ENCODE peak calls at places on chromosomes 16 and 17, in six cellular contexts. N is body of pancreas; E is CD8-positive, alpha-beta T cell; L is heart left ventricle; G is lung; X is cardiac muscle cell. C is an unnamed sample.

GRCh38 chr17:75181608-75182318 is 996 bp downstream of the SUMO2 start:
- DNase-seq in E (no peak), L (no peak), G (no peak), N (no peak), X (peak; percentile 15), C (no peak)

GRCh38 chr16:1333854-1334719 is 642 bp downstream of the BAIAP3 start:
- DNase-seq in G (no peak), E (no peak), X (no peak), L (no peak), N (no peak), C (no peak)

GRCh38 chr16:9328386-9328785 is 236.9 kb downstream of the HAPSTR1 start:
- DNase-seq in L (no peak), N (no peak), X (no peak), E (no peak), G (no peak), C (no peak)

GRCh38 chr16:80993293-80993691 is 13.4 kb downstream of the CMC2 start:
- DNase-seq in N (peak; percentile 45), G (no peak), L (no peak), X (peak; percentile 73), E (no peak), C (no peak)

GRCh38 chr16:46830417-46830901 is 521 bp downstream of the C16orf87 start:
- DNase-seq in E (no peak), X (peak; percentile 62), L (no peak), N (peak; percentile 41), G (no peak), C (no peak)

GRCh38 chr17:16936536-16937310 is 35.2 kb downstream of the TNFRSF13B start:
- DNase-seq in L (no peak), N (no peak), E (no peak), X (no peak), G (no peak), C (no peak)

GRCh38 chr17:46895171-46895570 is 27.8 kb upstream of the GOSR2 start:
- DNase-seq in E (no peak), L (no peak), X (no peak), N (no peak), G (no peak), C (no peak)

GRCh38 chr17:32755045-32755805 is 121.7 kb downstream of the MYO1D start:
- DNase-seq in N (no peak), E (no peak), L (no peak), X (peak; percentile 21), G (no peak), C (no peak)

GRCh38 chr17:694239-694638 is 20.4 kb downstream of the VPS53 start:
- DNase-seq in N (no peak), L (no peak), G (no peak), E (no peak), X (no peak), C (no peak)

GRCh38 chr16:58492735-58493134 is 7.2 kb upstream of the NDRG4 start:
- DNase-seq in G (no peak), N (no peak), L (peak; percentile 23), E (no peak), X (no peak), C (no peak)
- H3K4me1 ChIP-seq in G (no peaks in the 10 kb centered on the region), N (peaks cover 7% of the 10 kb centered on the region), L (peaks cover 27% of the 10 kb centered on the region), E (peaks cover 3% of the 10 kb centered on the region), X (no peaks in the 10 kb centered on the region), C (peaks cover 7% of the 10 kb centered on the region)

DNA sequence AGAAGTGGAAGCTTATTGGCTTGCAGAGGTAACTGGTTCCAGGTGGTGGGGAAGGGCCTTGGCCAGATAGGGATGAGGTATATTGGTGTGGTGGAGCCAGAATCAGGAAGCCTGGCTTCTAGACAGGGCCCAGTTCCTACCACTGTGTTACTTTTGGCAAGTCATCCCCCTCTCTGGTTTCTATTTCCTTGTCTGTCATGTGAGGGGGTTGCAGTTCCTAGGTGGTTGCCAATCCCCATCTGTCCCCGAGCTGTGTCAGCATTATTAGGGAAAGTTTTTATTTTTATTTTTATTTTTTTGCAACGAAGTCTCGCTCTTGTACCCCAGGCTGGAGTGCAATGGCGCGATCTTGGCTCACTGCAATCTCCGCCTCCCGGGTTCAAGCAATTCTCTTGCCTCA is 3.0 kb downstream of the SMCR8 start:
- DNase-seq in X (no peak), L (no peak), E (no peak), G (no peak), N (no peak), C (no peak)
- H3K4me1 ChIP-seq in X (peaks cover 17% of the 10 kb centered on the region), L (peaks cover 57% of the 10 kb centered on the region), E (peaks cover 71% of the 10 kb centered on the region), G (peaks cover 8% of the 10 kb centered on the region), N (peaks cover 65% of the 10 kb centered on the region), C (peaks cover 59% of the 10 kb centered on the region)

GRCh38 chr17:2621241-2621640 is 27.8 kb downstream of the PAFAH1B1 start:
- DNase-seq in E (no peak), N (no peak), L (no peak), G (no peak), X (no peak), C (no peak)

GRCh38 chr17:2624292-2624731 is 30.9 kb downstream of the PAFAH1B1 start:
- DNase-seq in X (no peak), L (no peak), N (no peak), G (no peak), E (no peak), C (no peak)
- H3K4me1 ChIP-seq in X (peaks cover 5% of the 10 kb centered on the region), L (peaks cover 22% of the 10 kb centered on the region), N (no peaks in the 10 kb centered on the region), G (peaks cover 12% of the 10 kb centered on the region), E (peaks cover 28% of the 10 kb centered on the region), C (peaks cover 22% of the 10 kb centered on the region)

GRCh38 chr17:50064253-50064991 is 8.5 kb downstream of the ITGA3 start:
- DNase-seq in E (no peak), L (peak; percentile 78), X (peak; percentile 56), N (no peak), G (peak; percentile 72), C (peak; percentile 79)

GRCh38 chr17:50065056-50065455 is 9.1 kb downstream of the ITGA3 start:
- DNase-seq in N (no peak), L (no peak), G (no peak), E (no peak), X (no peak), C (no peak)

GRCh38 chr17:50060951-50061712 is 5.2 kb downstream of the ITGA3 start:
- DNase-seq in E (no peak), X (peak; percentile 91), G (peak; percentile 91), L (peak; percentile 95), N (peak; percentile 65), C (peak; percentile 89)

GRCh38 chr17:50063516-50064252 is 7.8 kb downstream of the ITGA3 start:
- DNase-seq in G (no peak), X (no peak), E (no peak), L (no peak), N (no peak), C (no peak)

GRCh38 chr17:50062323-50063243 is 6.7 kb downstream of the ITGA3 start:
- DNase-seq in E (no peak), L (peak; percentile 93), N (peak; percentile 73), G (peak; percentile 93), X (peak; percentile 24), C (peak; percentile 77)
- H3K4me1 ChIP-seq in E (no peaks in the 10 kb centered on the region), L (peaks cover 68% of the 10 kb centered on the region), N (peaks cover 60% of the 10 kb centered on the region), G (peaks cover 27% of the 10 kb centered on the region), X (peaks cover 52% of the 10 kb centered on the region), C (peaks cover 95% of the 10 kb centered on the region)

GRCh38 chr17:42679492-42680330 is 1.9 kb downstream of the CCR10 start:
- DNase-seq in N (peak; percentile 85), X (peak; percentile 87), G (peak; percentile 73), E (peak; percentile 53), L (peak; percentile 86), C (no peak)
- H3K4me1 ChIP-seq in N (peaks cover 59% of the 10 kb centered on the region), X (peaks cover 28% of the 10 kb centered on the region), G (peaks cover 12% of the 10 kb centered on the region), E (peaks cover 72% of the 10 kb centered on the region), L (peaks cover 42% of the 10 kb centered on the region), C (peaks cover 52% of the 10 kb centered on the region)

GRCh38 chr16:84614914-84615813 is 2.7 kb downstream of the COTL1 start:
- DNase-seq in G (no peak), L (no peak), X (no peak), E (no peak), N (no peak), C (no peak)
- H3K4me1 ChIP-seq in G (no peaks in the 10 kb centered on the region), L (peaks cover 11% of the 10 kb centered on the region), X (peaks cover 8% of the 10 kb centered on the region), E (peaks cover 65% of the 10 kb centered on the region), N (peaks cover 14% of the 10 kb centered on the region), C (no peaks in the 10 kb centered on the region)

GRCh38 chr16:70683146-70683944 is 2.5 kb downstream of the MTSS2 start:
- DNase-seq in G (no peak), L (no peak), X (no peak), E (no peak), N (no peak), C (no peak)
- H3K4me1 ChIP-seq in G (peaks cover 6% of the 10 kb centered on the region), L (peaks cover 58% of the 10 kb centered on the region), X (peaks cover 27% of the 10 kb centered on the region), E (peaks cover 20% of the 10 kb centered on the region), N (peaks cover 66% of the 10 kb centered on the region), C (peaks cover 71% of the 10 kb centered on the region)

GRCh38 chr16:87236516-87237115 is 80.6 kb downstream of the C16orf95 start:
- DNase-seq in X (no peak), E (no peak), N (no peak), L (no peak), G (no peak), C (no peak)

GRCh38 chr16:87235810-87236515 is 81.2 kb downstream of the C16orf95 start:
- DNase-seq in G (no peak), N (no peak), E (no peak), X (no peak), L (no peak), C (no peak)

GRCh38 chr16:87231911-87232310 is 85.3 kb downstream of the C16orf95 start:
- DNase-seq in N (no peak), L (no peak), E (no peak), G (no peak), X (no peak), C (no peak)

GRCh38 chr16:87233928-87234327 is 83.3 kb downstream of the C16orf95 start:
- DNase-seq in G (no peak), E (no peak), N (no peak), L (no peak), X (no peak), C (no peak)

DNA sequence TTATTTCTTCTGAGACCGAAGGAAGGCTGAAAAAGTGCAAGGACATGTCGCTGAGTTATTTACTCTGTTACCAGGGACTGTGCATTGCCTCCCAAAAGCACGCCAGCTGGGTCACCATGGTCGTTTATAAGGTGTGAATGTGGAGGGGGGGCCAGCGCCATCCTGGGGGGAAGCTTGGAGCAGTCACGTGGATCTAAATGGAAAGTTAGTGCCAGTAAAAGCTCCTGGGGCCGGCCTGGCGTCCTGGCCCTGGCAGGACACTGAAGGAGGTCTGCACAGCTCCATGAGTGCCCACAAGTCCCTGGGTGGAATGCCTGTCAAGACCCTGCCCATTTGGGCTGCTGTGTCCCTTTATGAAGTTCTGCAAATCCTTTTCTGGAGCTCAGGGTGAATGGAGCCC is 82.6 kb downstream of the C16orf95 start:
- DNase-seq in E (no peak), G (no peak), N (no peak), L (no peak), X (no peak), C (no peak)
- H3K4me1 ChIP-seq in E (peaks cover 10% of the 10 kb centered on the region), G (no peaks in the 10 kb centered on the region), N (no peaks in the 10 kb centered on the region), L (no peaks in the 10 kb centered on the region), X (no peaks in the 10 kb centered on the region), C (peaks cover 7% of the 10 kb centered on the region)

DNA sequence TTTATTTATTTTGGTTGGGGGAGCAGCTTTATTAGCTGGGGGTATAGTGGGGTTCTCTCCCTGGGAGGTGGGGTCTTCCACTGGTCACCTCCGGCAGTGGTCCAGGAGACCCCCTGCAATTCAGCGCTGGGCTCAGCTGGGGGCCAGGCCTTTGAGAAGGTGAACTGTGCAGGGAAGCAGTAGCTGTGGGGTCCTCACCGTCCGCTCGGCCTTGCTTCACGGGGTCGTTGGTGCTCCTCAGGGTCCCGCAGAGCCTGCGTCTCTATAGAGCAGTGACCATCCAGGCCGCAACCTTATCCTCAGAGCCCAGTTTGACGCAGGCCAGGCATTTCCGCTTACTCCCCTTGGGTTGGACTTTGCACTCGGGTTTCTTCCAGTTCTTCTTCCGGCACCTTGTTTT is 1954.7 kb downstream of the TP53TG3F start:
- DNase-seq in X (no peak), L (no peak), G (no peak), N (no peak), E (no peak), C (no peak)
- H3K4me1 ChIP-seq in X (no peaks in the 10 kb centered on the region), L (no peaks in the 10 kb centered on the region), G (no peaks in the 10 kb centered on the region), N (no peaks in the 10 kb centered on the region), E (no peaks in the 10 kb centered on the region), C (no peaks in the 10 kb centered on the region)

C was measured in thoracic aorta.